ENCODE peak calls at places on chromosomes 3 and 15, in ten cellular contexts. One of them, this sample, is unnamed.

GRCh38 chr15:28098766-28099554 is at the start of gene OCA2:
- DNase-seq in CD8-positive, alpha-beta memory T cell: peak; percentile 69
- DNase-seq in uterus: no peak
- DNase-seq in heart left ventricle: peak; percentile 54
- DNase-seq in body of pancreas: peak; percentile 74
- DNase-seq in fibroblast of lung: peak; percentile 50
- DNase-seq in IMR-90: peak; percentile 30
- DNase-seq in ovary: peak; percentile 71
- DNase-seq in H1: no peak
- DNase-seq in prostate gland: no peak
- DNase-seq in this sample: peak; percentile 65

GRCh38 chr15:51074926-51075325 is 19.8 kb downstream of the TNFAIP8L3 start:
- DNase-seq in CD8-positive, alpha-beta memory T cell: no peak
- DNase-seq in uterus: no peak
- DNase-seq in heart left ventricle: no peak
- DNase-seq in body of pancreas: no peak
- DNase-seq in fibroblast of lung: no peak
- DNase-seq in IMR-90: no peak
- DNase-seq in ovary: no peak
- DNase-seq in H1: no peak
- DNase-seq in prostate gland: no peak
- DNase-seq in this sample: no peak

GRCh38 chr3:189577290-189577951 is 53.8 kb upstream of the TP63 start:
- DNase-seq in CD8-positive, alpha-beta memory T cell: no peak
- DNase-seq in uterus: no peak
- DNase-seq in heart left ventricle: no peak
- DNase-seq in body of pancreas: no peak
- DNase-seq in fibroblast of lung: no peak
- DNase-seq in IMR-90: no peak
- DNase-seq in ovary: no peak
- DNase-seq in H1: no peak
- DNase-seq in prostate gland: no peak
- DNase-seq in this sample: no peak

GRCh38 chr3:28348286-28348636 is 260 bp upstream of the ZCWPW2 start:
- DNase-seq in CD8-positive, alpha-beta memory T cell: no peak
- DNase-seq in uterus: no peak
- DNase-seq in heart left ventricle: no peak
- DNase-seq in body of pancreas: peak; percentile 91
- DNase-seq in fibroblast of lung: no peak
- DNase-seq in IMR-90: peak; percentile 89
- DNase-seq in ovary: no peak
- DNase-seq in H1: no peak
- DNase-seq in prostate gland: no peak
- DNase-seq in this sample: peak; percentile 95

GRCh38 chr3:141239551-141240281 is 8.1 kb downstream of the PXYLP1 start:
- DNase-seq in CD8-positive, alpha-beta memory T cell: no peak
- DNase-seq in uterus: no peak
- DNase-seq in heart left ventricle: no peak
- DNase-seq in body of pancreas: no peak
- DNase-seq in fibroblast of lung: no peak
- DNase-seq in IMR-90: no peak
- DNase-seq in ovary: no peak
- DNase-seq in H1: no peak
- DNase-seq in prostate gland: no peak
- DNase-seq in this sample: no peak

GRCh38 chr15:88979674-88980073 is 66.5 kb upstream of the MFGE8 start:
- DNase-seq in CD8-positive, alpha-beta memory T cell: no peak
- DNase-seq in uterus: no peak
- DNase-seq in heart left ventricle: no peak
- DNase-seq in body of pancreas: no peak
- DNase-seq in fibroblast of lung: no peak
- DNase-seq in IMR-90: no peak
- DNase-seq in ovary: no peak
- DNase-seq in H1: no peak
- DNase-seq in prostate gland: no peak
- DNase-seq in this sample: no peak

GRCh38 chr3:111603679-111604643 is 8.8 kb upstream of the ZBED2 start:
- DNase-seq in CD8-positive, alpha-beta memory T cell: no peak
- DNase-seq in uterus: no peak
- DNase-seq in heart left ventricle: no peak
- DNase-seq in body of pancreas: no peak
- DNase-seq in fibroblast of lung: no peak
- DNase-seq in IMR-90: no peak
- DNase-seq in ovary: no peak
- DNase-seq in H1: no peak
- DNase-seq in prostate gland: no peak
- DNase-seq in this sample: no peak

GRCh38 chr3:71934520-71934919 is 149.6 kb upstream of the PROK2 start:
- DNase-seq in CD8-positive, alpha-beta memory T cell: no peak
- DNase-seq in uterus: no peak
- DNase-seq in heart left ventricle: no peak
- DNase-seq in body of pancreas: no peak
- DNase-seq in fibroblast of lung: no peak
- DNase-seq in IMR-90: no peak
- DNase-seq in ovary: no peak
- DNase-seq in H1: no peak
- DNase-seq in prostate gland: no peak
- DNase-seq in this sample: no peak

GRCh38 chr3:110710605-110711004 is 361.0 kb upstream of the NECTIN3 start:
- DNase-seq in CD8-positive, alpha-beta memory T cell: no peak
- DNase-seq in uterus: no peak
- DNase-seq in heart left ventricle: no peak
- DNase-seq in body of pancreas: peak; percentile 65
- DNase-seq in fibroblast of lung: no peak
- DNase-seq in IMR-90: no peak
- DNase-seq in ovary: no peak
- DNase-seq in H1: no peak
- DNase-seq in prostate gland: no peak
- DNase-seq in this sample: no peak

GRCh38 chr3:138317687-138318086 is 12.0 kb downstream of the NME9 start:
- DNase-seq in CD8-positive, alpha-beta memory T cell: no peak
- DNase-seq in uterus: no peak
- DNase-seq in heart left ventricle: no peak
- DNase-seq in body of pancreas: no peak
- DNase-seq in fibroblast of lung: no peak
- DNase-seq in IMR-90: no peak
- DNase-seq in ovary: no peak
- DNase-seq in H1: no peak
- DNase-seq in prostate gland: no peak
- DNase-seq in this sample: no peak

GRCh38 chr3:21995079-21995607 is 244.1 kb upstream of the ZNF385D start:
- DNase-seq in CD8-positive, alpha-beta memory T cell: no peak
- DNase-seq in uterus: no peak
- DNase-seq in heart left ventricle: no peak
- DNase-seq in body of pancreas: no peak
- DNase-seq in fibroblast of lung: no peak
- DNase-seq in IMR-90: no peak
- DNase-seq in ovary: no peak
- DNase-seq in H1: no peak
- DNase-seq in prostate gland: no peak
- DNase-seq in this sample: peak; percentile 13

GRCh38 chr15:62254137-62254934 is 89.3 kb upstream of the C2CD4B start:
- DNase-seq in CD8-positive, alpha-beta memory T cell: peak; percentile 44
- DNase-seq in uterus: peak; percentile 40
- DNase-seq in heart left ventricle: peak; percentile 70
- DNase-seq in body of pancreas: peak; percentile 87
- DNase-seq in fibroblast of lung: peak; percentile 37
- DNase-seq in IMR-90: peak; percentile 43
- DNase-seq in ovary: peak; percentile 28
- DNase-seq in H1: peak; percentile 34
- DNase-seq in prostate gland: peak; percentile 52
- DNase-seq in this sample: peak; percentile 90

GRCh38 chr15:40759961-40760360 is 3.9 kb upstream of the GCHFR start:
- DNase-seq in CD8-positive, alpha-beta memory T cell: no peak
- DNase-seq in uterus: no peak
- DNase-seq in heart left ventricle: no peak
- DNase-seq in body of pancreas: no peak
- DNase-seq in fibroblast of lung: no peak
- DNase-seq in IMR-90: no peak
- DNase-seq in ovary: no peak
- DNase-seq in H1: no peak
- DNase-seq in prostate gland: no peak
- DNase-seq in this sample: no peak

DNA sequence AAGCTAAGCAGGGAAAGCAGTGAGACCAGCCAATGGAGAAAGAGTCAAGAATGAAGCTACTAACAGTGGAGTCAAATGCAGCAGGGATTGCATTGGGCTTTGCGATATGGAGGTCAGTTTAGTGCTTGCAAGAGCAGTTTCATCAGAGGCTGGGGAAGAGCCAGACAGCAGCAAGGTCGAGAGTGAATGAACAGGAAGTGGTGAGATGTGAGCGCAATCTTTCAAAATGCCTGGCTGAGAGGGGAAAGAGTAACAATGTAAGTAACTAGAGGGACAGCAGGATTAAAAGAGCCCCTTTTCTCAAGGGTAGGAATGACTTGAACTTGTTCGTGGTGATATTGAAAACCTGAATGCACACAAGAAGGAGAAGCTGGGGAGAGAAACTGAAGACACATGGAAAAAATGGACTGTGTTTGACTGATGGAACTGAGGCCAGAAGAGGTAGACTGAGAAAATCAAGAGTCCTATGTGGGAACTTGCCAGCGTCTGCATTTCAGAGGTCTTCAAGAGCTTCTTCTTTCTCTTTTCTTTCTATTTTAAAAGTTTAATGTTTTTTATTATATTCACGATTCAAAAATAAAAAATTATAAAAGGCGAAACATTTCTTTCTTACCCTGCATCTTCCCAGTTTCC is 30.6 kb upstream of the GPR160 start:
- DNase-seq in CD8-positive, alpha-beta memory T cell: no peak
- DNase-seq in uterus: no peak
- DNase-seq in heart left ventricle: no peak
- DNase-seq in body of pancreas: no peak
- DNase-seq in fibroblast of lung: peak; percentile 70
- DNase-seq in IMR-90: peak; percentile 84
- DNase-seq in ovary: no peak
- DNase-seq in H1: no peak
- DNase-seq in prostate gland: no peak
- DNase-seq in this sample: no peak
- H3K4me3 ChIP-seq in CD8-positive, alpha-beta memory T cell: no peak overlapping the region
- H3K4me3 ChIP-seq in uterus: no peak overlapping the region
- H3K4me3 ChIP-seq in heart left ventricle: no peak overlapping the region
- H3K4me3 ChIP-seq in body of pancreas: no peak overlapping the region
- H3K4me3 ChIP-seq in fibroblast of lung: no peak overlapping the region
- H3K4me3 ChIP-seq in IMR-90: no peak overlapping the region
- H3K4me3 ChIP-seq in ovary: no peak overlapping the region
- H3K4me3 ChIP-seq in H1: no peak overlapping the region
- H3K4me3 ChIP-seq in prostate gland: no peak overlapping the region
- H3K4me3 ChIP-seq in this sample: no peak overlapping the region

DNA sequence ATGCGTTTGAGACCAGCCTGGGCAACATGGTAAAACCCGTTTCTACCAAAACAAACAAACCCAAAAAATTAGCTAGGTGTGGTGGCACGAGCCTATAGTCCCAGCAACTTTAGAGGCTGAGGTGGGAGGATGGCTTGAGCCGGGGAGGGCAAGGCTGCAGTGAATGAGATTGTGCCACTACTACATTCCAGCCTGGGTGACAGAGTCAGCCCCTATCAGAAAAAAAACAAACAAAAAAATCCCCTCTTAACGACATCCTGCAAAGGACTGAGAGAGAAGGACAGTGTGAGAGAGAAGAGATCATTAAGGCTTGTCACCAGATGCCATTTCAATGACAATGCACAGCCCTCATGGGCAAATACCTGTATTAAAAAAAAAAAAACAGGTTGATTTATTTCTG is 266.7 kb upstream of the ATP10A start:
- DNase-seq in CD8-positive, alpha-beta memory T cell: no peak
- DNase-seq in uterus: no peak
- DNase-seq in heart left ventricle: no peak
- DNase-seq in body of pancreas: no peak
- DNase-seq in fibroblast of lung: no peak
- DNase-seq in IMR-90: no peak
- DNase-seq in ovary: no peak
- DNase-seq in H1: no peak
- DNase-seq in prostate gland: no peak
- DNase-seq in this sample: no peak
- H3K27ac ChIP-seq in CD8-positive, alpha-beta memory T cell: no peak overlapping the region
- H3K27ac ChIP-seq in uterus: no peak overlapping the region
- H3K27ac ChIP-seq in heart left ventricle: no peak overlapping the region
- H3K27ac ChIP-seq in body of pancreas: no peak overlapping the region
- H3K27ac ChIP-seq in fibroblast of lung: no peak overlapping the region
- H3K27ac ChIP-seq in IMR-90: no peak overlapping the region
- H3K27ac ChIP-seq in ovary: no peak overlapping the region
- H3K27ac ChIP-seq in H1: no peak overlapping the region
- H3K27ac ChIP-seq in prostate gland: no peak overlapping the region
- H3K27ac ChIP-seq in this sample: no peak overlapping the region

DNA sequence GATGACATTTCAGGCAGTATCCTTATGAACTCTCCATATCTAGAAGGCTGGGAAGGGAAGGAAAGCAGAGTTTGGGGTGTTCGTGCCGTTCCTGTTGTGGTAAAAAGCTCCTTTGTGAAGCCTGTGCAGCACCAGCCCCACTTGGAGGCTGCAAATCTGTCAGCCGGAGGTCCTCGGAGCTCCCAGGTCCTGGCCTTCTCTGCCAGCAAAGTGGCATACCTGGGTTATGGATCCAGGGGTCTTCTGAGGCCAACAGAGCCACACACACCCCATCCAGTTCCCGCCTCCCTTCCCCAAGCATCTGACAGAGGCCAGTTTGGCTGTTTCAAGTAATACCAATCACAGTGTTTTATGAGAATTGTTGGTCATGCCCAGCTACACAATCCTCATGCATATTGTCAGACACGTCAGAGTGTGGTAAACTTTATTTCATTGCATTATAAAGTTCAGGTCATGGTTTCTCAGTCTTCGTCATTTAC is 15.9 kb upstream of the USP3 start:
- DNase-seq in CD8-positive, alpha-beta memory T cell: no peak
- DNase-seq in uterus: no peak
- DNase-seq in heart left ventricle: no peak
- DNase-seq in body of pancreas: no peak
- DNase-seq in fibroblast of lung: no peak
- DNase-seq in IMR-90: no peak
- DNase-seq in ovary: no peak
- DNase-seq in H1: no peak
- DNase-seq in prostate gland: no peak
- DNase-seq in this sample: no peak
- H3K4me1 ChIP-seq in CD8-positive, alpha-beta memory T cell: peaks cover 52% of the 10 kb centered on the region
- H3K4me1 ChIP-seq in uterus: no peaks in the 10 kb centered on the region
- H3K4me1 ChIP-seq in heart left ventricle: no peaks in the 10 kb centered on the region
- H3K4me1 ChIP-seq in body of pancreas: no peaks in the 10 kb centered on the region
- H3K4me1 ChIP-seq in fibroblast of lung: peaks cover 18% of the 10 kb centered on the region
- H3K4me1 ChIP-seq in IMR-90: peaks cover 16% of the 10 kb centered on the region
- H3K4me1 ChIP-seq in ovary: peaks cover 3% of the 10 kb centered on the region
- H3K4me1 ChIP-seq in H1: peaks cover 3% of the 10 kb centered on the region
- H3K4me1 ChIP-seq in prostate gland: no peaks in the 10 kb centered on the region
- H3K4me1 ChIP-seq in this sample: peaks cover 7% of the 10 kb centered on the region

GRCh38 chr15:72271221-72271620 is 1.1 kb downstream of the PARP6 start:
- DNase-seq in CD8-positive, alpha-beta memory T cell: no peak
- DNase-seq in uterus: no peak
- DNase-seq in heart left ventricle: no peak
- DNase-seq in body of pancreas: no peak
- DNase-seq in fibroblast of lung: no peak
- DNase-seq in IMR-90: no peak
- DNase-seq in ovary: no peak
- DNase-seq in H1: no peak
- DNase-seq in prostate gland: no peak
- DNase-seq in this sample: no peak
- H3K4me3 ChIP-seq in CD8-positive, alpha-beta memory T cell: peak overlapping the region; percentile 69
- H3K4me3 ChIP-seq in uterus: no peak overlapping the region
- H3K4me3 ChIP-seq in heart left ventricle: peak overlapping the region; percentile 90
- H3K4me3 ChIP-seq in body of pancreas: no peak overlapping the region
- H3K4me3 ChIP-seq in fibroblast of lung: peak overlapping the region; percentile 72
- H3K4me3 ChIP-seq in IMR-90: no peak overlapping the region
- H3K4me3 ChIP-seq in ovary: no peak overlapping the region
- H3K4me3 ChIP-seq in H1: peak overlapping the region; percentile 86
- H3K4me3 ChIP-seq in prostate gland: no peak overlapping the region
- H3K4me3 ChIP-seq in this sample: no peak overlapping the region

This sample was measured in right cardiac atrium.